ENCODE peak calls at places on chromosomes 7 and 10, in six cellular contexts. P is tibial nerve, C is esophagus muscularis mucosa, U is breast epithelium, Q is endothelial cell of umbilical vein, A is H1. T is an unnamed sample.

GRCh38 chr10:108970016-108970415 is 953.3 kb downstream of the XPNPEP1 start:
- DNase-seq in P (no peak), C (no peak), U (no peak), Q (no peak), A (peak; percentile 46), T (no peak)

GRCh38 chr7:155361947-155362346 is 64.3 kb downstream of the INSIG1 start:
- DNase-seq in P (no peak), C (no peak), U (no peak), Q (no peak), A (no peak), T (peak; percentile 35)

GRCh38 chr10:6228010-6228511 is 25.3 kb downstream of the PFKFB3 start:
- DNase-seq in P (no peak), C (no peak), U (no peak), Q (peak; percentile 53), A (no peak), T (no peak)

GRCh38 chr7:125878990-125879389 is 949.4 kb upstream of the POT1 start:
- DNase-seq in P (no peak), C (no peak), U (no peak), Q (no peak), A (no peak), T (no peak)

GRCh38 chr7:18399624-18400235 is 95.8 kb upstream of the HDAC9 start:
- DNase-seq in P (no peak), C (no peak), U (no peak), Q (no peak), A (no peak), T (no peak)

GRCh38 chr7:69654381-69654780 is 56.1 kb downstream of the AUTS2 start:
- DNase-seq in P (no peak), C (peak; percentile 80), U (no peak), Q (no peak), A (no peak), T (no peak)

GRCh38 chr7:134420509-134421125 is 38.3 kb downstream of the AKR1B1 start:
- DNase-seq in P (no peak), C (no peak), U (no peak), Q (peak; percentile 62), A (peak; percentile 65), T (no peak)

GRCh38 chr10:69446650-69447151 is 4.6 kb upstream of the TSPAN15 start:
- DNase-seq in P (no peak), C (no peak), U (no peak), Q (peak; percentile 96), A (no peak), T (no peak)

GRCh38 chr7:135706858-135707569 is 21.0 kb downstream of the SLC13A4 start:
- DNase-seq in P (no peak), C (no peak), U (no peak), Q (no peak), A (no peak), T (no peak)

GRCh38 chr7:117085769-117086463 is 132.6 kb downstream of the ST7 start:
- DNase-seq in P (no peak), C (no peak), U (no peak), Q (no peak), A (no peak), T (no peak)

GRCh38 chr10:34941471-34942357 is 126.6 kb upstream of the PARD3 start:
- DNase-seq in P (no peak), C (no peak), U (no peak), Q (no peak), A (no peak), T (no peak)

GRCh38 chr7:107715531-107715930 is 28.4 kb upstream of the CBLL1 start:
- DNase-seq in P (no peak), C (peak; percentile 26), U (no peak), Q (peak; percentile 12), A (no peak), T (no peak)

GRCh38 chr10:3010819-3011422 is 56.4 kb upstream of the PFKP start:
- DNase-seq in P (no peak), C (no peak), U (no peak), Q (no peak), A (no peak), T (no peak)

GRCh38 chr10:76017733-76018433 is 586.5 kb downstream of the LRMDA start:
- DNase-seq in P (no peak), C (no peak), U (no peak), Q (no peak), A (no peak), T (no peak)

GRCh38 chr10:129685271-129685670 is 218.2 kb downstream of the MGMT start:
- DNase-seq in P (no peak), C (peak; percentile 45), U (no peak), Q (no peak), A (no peak), T (no peak)

GRCh38 chr7:40793132-40793531 is 658.3 kb downstream of the SUGCT start:
- DNase-seq in P (no peak), C (no peak), U (no peak), Q (no peak), A (no peak), T (no peak)

GRCh38 chr7:16402084-16402483 is 19.3 kb downstream of the CRPPA start:
- DNase-seq in P (no peak), C (no peak), U (no peak), Q (no peak), A (no peak), T (no peak)

GRCh38 chr7:16399265-16399801 is 22.0 kb downstream of the CRPPA start:
- DNase-seq in P (no peak), C (no peak), U (no peak), Q (peak; percentile 5), A (no peak), T (no peak)

GRCh38 chr7:16402940-16403339 is 18.4 kb downstream of the CRPPA start:
- DNase-seq in P (no peak), C (no peak), U (no peak), Q (no peak), A (no peak), T (no peak)

GRCh38 chr7:16399916-16400895 is 21.1 kb downstream of the CRPPA start:
- DNase-seq in P (no peak), C (no peak), U (no peak), Q (peak; percentile 1), A (no peak), T (no peak)

DNA sequence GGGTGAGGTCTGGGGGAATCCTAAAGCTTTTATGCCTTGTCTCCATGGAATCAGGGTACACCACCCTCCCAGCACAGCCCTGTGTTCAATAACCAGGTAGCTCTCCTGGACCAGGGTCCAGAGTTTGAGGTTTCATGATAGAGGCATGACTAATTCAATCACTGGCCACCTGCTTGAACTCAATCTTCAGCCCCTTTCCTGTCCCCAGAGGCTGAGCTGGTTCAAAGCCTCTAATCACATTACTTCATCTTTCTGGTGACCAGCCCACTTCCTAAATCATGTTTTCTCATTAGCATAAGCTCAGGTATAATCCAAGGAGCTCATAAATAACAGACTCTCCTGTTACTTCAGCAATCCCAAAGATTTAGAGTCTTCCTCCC is 20.5 kb downstream of the CRPPA start:
- DNase-seq in P (no peak), C (no peak), U (no peak), Q (no peak), A (no peak), T (no peak)
- H3K9me3 ChIP-seq in P (peaks cover 5% of the 10 kb centered on the region), C (no peaks in the 10 kb centered on the region), U (no peaks in the 10 kb centered on the region), Q (no peaks in the 10 kb centered on the region), A (peaks cover 45% of the 10 kb centered on the region), T (no peaks in the 10 kb centered on the region)

GRCh38 chr10:102775973-102776669 is 32.4 kb downstream of the WBP1L start:
- DNase-seq in P (peak; percentile 68), C (peak; percentile 96), U (no peak), Q (peak; percentile 98), A (no peak), T (peak; percentile 90)
- TF ChIP-seq POLR2A in P (peak; percentile 43), C (peak; percentile 75), U (no peak), Q (no peak), A (no peak), T (no peak)

GRCh38 chr7:143237363-143237762 is 15.5 kb downstream of the TAS2R40 start:
- DNase-seq in P (no peak), C (no peak), U (no peak), Q (no peak), A (no peak), T (no peak)

GRCh38 chr7:143238289-143238995 is 16.6 kb downstream of the TAS2R40 start:
- DNase-seq in P (no peak), C (no peak), U (no peak), Q (no peak), A (no peak), T (no peak)

GRCh38 chr7:143243011-143243410 is 20.2 kb upstream of the GSTK1 start:
- DNase-seq in P (no peak), C (no peak), U (no peak), Q (no peak), A (no peak), T (no peak)

GRCh38 chr7:143239822-143240221 is 18.0 kb downstream of the TAS2R40 start:
- DNase-seq in P (no peak), C (no peak), U (no peak), Q (no peak), A (no peak), T (no peak)

DNA sequence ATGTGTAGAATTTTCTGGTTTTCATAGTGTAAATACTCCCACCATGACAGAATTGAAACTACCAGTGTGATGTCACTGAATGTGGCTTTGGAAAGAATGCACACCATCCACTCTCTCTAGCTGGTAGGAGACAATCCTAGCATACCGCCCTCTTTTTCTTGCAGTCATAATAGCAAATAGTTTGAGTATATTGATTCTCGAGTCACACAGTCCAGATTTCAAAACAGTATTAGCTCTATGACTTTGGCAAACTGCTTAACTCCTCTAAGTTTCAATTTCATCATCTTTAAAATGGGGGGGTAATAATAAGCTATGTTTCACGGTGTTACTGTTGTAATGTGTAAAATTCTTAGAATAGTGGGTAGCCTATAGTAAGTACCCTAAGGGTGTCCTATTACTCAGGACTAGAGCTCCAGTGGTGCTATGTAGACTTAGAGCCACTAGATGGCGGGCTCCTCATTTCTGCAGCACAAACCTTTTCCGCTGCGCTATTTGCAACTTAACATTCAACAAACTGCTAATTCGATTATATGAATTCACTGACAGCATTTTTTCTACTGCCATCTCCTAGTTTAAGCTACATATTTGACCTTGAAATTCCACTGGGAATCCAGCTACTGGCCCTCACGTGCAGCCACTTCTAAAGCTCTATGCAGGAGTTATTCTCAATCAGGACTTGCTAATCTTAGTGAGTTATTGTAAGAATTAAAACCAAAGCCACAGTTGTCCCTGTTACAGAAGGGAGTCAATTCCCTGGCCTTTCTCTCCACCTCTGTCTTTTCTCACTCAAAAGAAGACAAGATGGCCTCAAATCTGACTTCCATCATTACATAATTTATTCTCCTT is 18.7 kb downstream of the TAS2R40 start:
- DNase-seq in P (peak; percentile 61), C (no peak), U (no peak), Q (peak; percentile 80), A (peak; percentile 58), T (no peak)
- H3K27ac ChIP-seq in P (no peak overlapping the region), C (no peak overlapping the region), U (peak overlapping the region; percentile 62), Q (no peak overlapping the region), A (no peak overlapping the region), T (peak overlapping the region; percentile 13)

DNA sequence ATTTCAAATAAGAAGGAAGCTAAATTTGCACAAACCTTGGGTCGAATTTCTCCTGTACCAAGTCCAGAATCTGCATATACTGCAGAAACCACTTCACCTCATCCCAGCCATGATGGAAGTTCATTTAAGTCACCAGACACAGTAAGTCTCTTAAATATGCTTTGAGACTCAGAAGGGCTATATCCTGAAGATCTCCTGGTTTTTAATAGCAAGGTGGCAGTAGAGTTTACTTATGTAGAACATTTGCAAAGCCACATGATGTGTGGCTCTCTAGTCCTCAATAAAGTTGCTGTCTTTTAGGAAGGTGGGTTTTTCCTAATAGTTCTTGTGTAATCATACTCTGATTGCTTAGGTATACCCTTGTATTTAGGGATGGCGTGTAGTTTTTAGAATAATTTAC is 8.7 kb downstream of the DBF4 start:
- DNase-seq in P (no peak), C (no peak), U (no peak), Q (peak; percentile 4), A (no peak), T (no peak)
- H3K9me3 ChIP-seq in P (no peaks in the 10 kb centered on the region), C (no peaks in the 10 kb centered on the region), U (no peaks in the 10 kb centered on the region), Q (no peaks in the 10 kb centered on the region), A (no peaks in the 10 kb centered on the region), T (no peaks in the 10 kb centered on the region)